ENCODE peak calls at places on chromosomes 11 and 22, in seven cellular contexts. One of them, this sample, is unnamed. For H3K9me3, the result is how much of the 10 kb centered on the place peaks cover.

GRCh38 chr22:28983788-28984441 is 77.7 kb downstream of the C22orf31 start:
- DNase-seq in fibroblast of lung: no peak
- DNase-seq in uterus: no peak
- DNase-seq in CD4-positive, alpha-beta T cell: no peak
- DNase-seq in cardiac muscle cell: peak
- DNase-seq in pancreas: no peak
- DNase-seq in colonic mucosa: no peak
- DNase-seq in this sample: peak

GRCh38 chr22:24247011-24247507 is 2.2 kb upstream of the GGT5 start:
- DNase-seq in fibroblast of lung: no peak
- DNase-seq in uterus: no peak
- DNase-seq in CD4-positive, alpha-beta T cell: no peak
- DNase-seq in cardiac muscle cell: peak
- DNase-seq in pancreas: no peak
- DNase-seq in colonic mucosa: no peak
- DNase-seq in this sample: no peak

GRCh38 chr11:10287140-10287539 is 6.9 kb downstream of the SBF2 start:
- DNase-seq in fibroblast of lung: no peak
- DNase-seq in uterus: no peak
- DNase-seq in CD4-positive, alpha-beta T cell: no peak
- DNase-seq in cardiac muscle cell: no peak
- DNase-seq in pancreas: no peak
- DNase-seq in colonic mucosa: no peak
- DNase-seq in this sample: no peak

GRCh38 chr11:3103076-3103475 is 45.9 kb upstream of the CARS1 start:
- DNase-seq in fibroblast of lung: no peak
- DNase-seq in uterus: no peak
- DNase-seq in CD4-positive, alpha-beta T cell: no peak
- DNase-seq in cardiac muscle cell: no peak
- DNase-seq in pancreas: no peak
- DNase-seq in colonic mucosa: no peak
- DNase-seq in this sample: no peak

GRCh38 chr11:40168461-40168860 is 1291.0 kb downstream of the LRRC4C start:
- DNase-seq in fibroblast of lung: peak
- DNase-seq in uterus: no peak
- DNase-seq in CD4-positive, alpha-beta T cell: no peak
- DNase-seq in cardiac muscle cell: no peak
- DNase-seq in pancreas: no peak
- DNase-seq in colonic mucosa: no peak
- DNase-seq in this sample: no peak

GRCh38 chr11:70755410-70756158 is 357.3 kb downstream of the CTTN start:
- DNase-seq in fibroblast of lung: peak
- DNase-seq in uterus: no peak
- DNase-seq in CD4-positive, alpha-beta T cell: peak
- DNase-seq in cardiac muscle cell: peak
- DNase-seq in pancreas: peak
- DNase-seq in colonic mucosa: peak
- DNase-seq in this sample: peak

GRCh38 chr11:114377612-114378267 is 22.6 kb downstream of the C11orf71 start:
- DNase-seq in fibroblast of lung: peak
- DNase-seq in uterus: no peak
- DNase-seq in CD4-positive, alpha-beta T cell: no peak
- DNase-seq in cardiac muscle cell: peak
- DNase-seq in pancreas: no peak
- DNase-seq in colonic mucosa: no peak
- DNase-seq in this sample: no peak

GRCh38 chr11:34302046-34302921 is 55.5 kb downstream of the ABTB2 start:
- DNase-seq in fibroblast of lung: peak
- DNase-seq in uterus: no peak
- DNase-seq in CD4-positive, alpha-beta T cell: no peak
- DNase-seq in cardiac muscle cell: peak
- DNase-seq in pancreas: no peak
- DNase-seq in colonic mucosa: no peak
- DNase-seq in this sample: no peak

GRCh38 chr11:46015941-46016340 is 93.5 kb downstream of the LARGE2 start:
- DNase-seq in fibroblast of lung: no peak
- DNase-seq in uterus: no peak
- DNase-seq in CD4-positive, alpha-beta T cell: no peak
- DNase-seq in cardiac muscle cell: no peak
- DNase-seq in pancreas: no peak
- DNase-seq in colonic mucosa: no peak
- DNase-seq in this sample: no peak

GRCh38 chr11:127490896-127491295 is 490.3 kb upstream of the KIRREL3 start:
- DNase-seq in fibroblast of lung: no peak
- DNase-seq in uterus: no peak
- DNase-seq in CD4-positive, alpha-beta T cell: no peak
- DNase-seq in cardiac muscle cell: no peak
- DNase-seq in pancreas: no peak
- DNase-seq in colonic mucosa: no peak
- DNase-seq in this sample: no peak

GRCh38 chr11:58043379-58043778 is 12.6 kb downstream of the OR6Q1 start:
- DNase-seq in fibroblast of lung: no peak
- DNase-seq in uterus: no peak
- DNase-seq in CD4-positive, alpha-beta T cell: no peak
- DNase-seq in cardiac muscle cell: no peak
- DNase-seq in pancreas: no peak
- DNase-seq in colonic mucosa: no peak
- DNase-seq in this sample: peak

GRCh38 chr11:79438631-79439429 is 2.0 kb downstream of the TENM4 start:
- DNase-seq in fibroblast of lung: peak
- DNase-seq in uterus: peak
- DNase-seq in CD4-positive, alpha-beta T cell: no peak
- DNase-seq in cardiac muscle cell: peak
- DNase-seq in pancreas: peak
- DNase-seq in colonic mucosa: peak
- DNase-seq in this sample: peak

GRCh38 chr11:123525511-123525918 is 95.4 kb downstream of the GRAMD1B start:
- DNase-seq in fibroblast of lung: no peak
- DNase-seq in uterus: no peak
- DNase-seq in CD4-positive, alpha-beta T cell: no peak
- DNase-seq in cardiac muscle cell: no peak
- DNase-seq in pancreas: no peak
- DNase-seq in colonic mucosa: no peak
- DNase-seq in this sample: no peak

GRCh38 chr11:70863186-70863585 is 389.2 kb downstream of the SHANK2 start:
- DNase-seq in fibroblast of lung: no peak
- DNase-seq in uterus: no peak
- DNase-seq in CD4-positive, alpha-beta T cell: no peak
- DNase-seq in cardiac muscle cell: no peak
- DNase-seq in pancreas: no peak
- DNase-seq in colonic mucosa: no peak
- DNase-seq in this sample: no peak

GRCh38 chr11:135069884-135070283 is 657.8 kb upstream of the B3GAT1 start:
- DNase-seq in fibroblast of lung: peak
- DNase-seq in uterus: no peak
- DNase-seq in CD4-positive, alpha-beta T cell: no peak
- DNase-seq in cardiac muscle cell: no peak
- DNase-seq in pancreas: no peak
- DNase-seq in colonic mucosa: no peak
- DNase-seq in this sample: no peak

GRCh38 chr11:123166095-123166559 is 28.9 kb downstream of the CLMP start:
- DNase-seq in fibroblast of lung: peak
- DNase-seq in uterus: peak
- DNase-seq in CD4-positive, alpha-beta T cell: no peak
- DNase-seq in cardiac muscle cell: peak
- DNase-seq in pancreas: no peak
- DNase-seq in colonic mucosa: peak
- DNase-seq in this sample: peak

GRCh38 chr11:82995754-82996398 is 75.8 kb downstream of the RAB30 start:
- DNase-seq in fibroblast of lung: peak
- DNase-seq in uterus: no peak
- DNase-seq in CD4-positive, alpha-beta T cell: no peak
- DNase-seq in cardiac muscle cell: peak
- DNase-seq in pancreas: no peak
- DNase-seq in colonic mucosa: no peak
- DNase-seq in this sample: no peak

GRCh38 chr22:41565403-41566054 is 4.7 kb downstream of the CSDC2 start:
- DNase-seq in fibroblast of lung: peak
- DNase-seq in uterus: peak
- DNase-seq in CD4-positive, alpha-beta T cell: no peak
- DNase-seq in cardiac muscle cell: peak
- DNase-seq in pancreas: no peak
- DNase-seq in colonic mucosa: no peak
- DNase-seq in this sample: no peak

GRCh38 chr22:38383417-38383816 is 66.2 kb upstream of the CSNK1E start:
- DNase-seq in fibroblast of lung: no peak
- DNase-seq in uterus: no peak
- DNase-seq in CD4-positive, alpha-beta T cell: no peak
- DNase-seq in cardiac muscle cell: no peak
- DNase-seq in pancreas: no peak
- DNase-seq in colonic mucosa: no peak
- DNase-seq in this sample: no peak

GRCh38 chr11:64519541-64519940 is 71.5 kb upstream of the SLC22A12 start:
- DNase-seq in fibroblast of lung: no peak
- DNase-seq in uterus: no peak
- DNase-seq in CD4-positive, alpha-beta T cell: no peak
- DNase-seq in cardiac muscle cell: no peak
- DNase-seq in pancreas: no peak
- DNase-seq in colonic mucosa: no peak
- DNase-seq in this sample: no peak

GRCh38 chr22:20393705-20394476 is at the start of gene ZNF74:
- DNase-seq in fibroblast of lung: peak
- DNase-seq in uterus: peak
- DNase-seq in CD4-positive, alpha-beta T cell: peak
- DNase-seq in cardiac muscle cell: peak
- DNase-seq in pancreas: peak
- DNase-seq in colonic mucosa: peak
- DNase-seq in this sample: peak

GRCh38 chr22:47396515-47396914 is 634.1 kb downstream of the TBC1D22A start:
- DNase-seq in fibroblast of lung: no peak
- DNase-seq in uterus: no peak
- DNase-seq in CD4-positive, alpha-beta T cell: no peak
- DNase-seq in cardiac muscle cell: no peak
- DNase-seq in pancreas: no peak
- DNase-seq in colonic mucosa: no peak
- DNase-seq in this sample: no peak
- H3K9me3 ChIP-seq in fibroblast of lung: under half
- H3K9me3 ChIP-seq in uterus: under half
- H3K9me3 ChIP-seq in CD4-positive, alpha-beta T cell: under half
- H3K9me3 ChIP-seq in cardiac muscle cell: under half
- H3K9me3 ChIP-seq in pancreas: under half
- H3K9me3 ChIP-seq in colonic mucosa: under half
- H3K9me3 ChIP-seq in this sample: under half

GRCh38 chr11:119472186-119472855 is 49.3 kb upstream of the THY1 start:
- DNase-seq in fibroblast of lung: peak
- DNase-seq in uterus: no peak
- DNase-seq in CD4-positive, alpha-beta T cell: no peak
- DNase-seq in cardiac muscle cell: peak
- DNase-seq in pancreas: no peak
- DNase-seq in colonic mucosa: no peak
- DNase-seq in this sample: no peak

GRCh38 chr11:119473901-119474681 is 51.1 kb upstream of the THY1 start:
- DNase-seq in fibroblast of lung: no peak
- DNase-seq in uterus: no peak
- DNase-seq in CD4-positive, alpha-beta T cell: no peak
- DNase-seq in cardiac muscle cell: no peak
- DNase-seq in pancreas: no peak
- DNase-seq in colonic mucosa: no peak
- DNase-seq in this sample: no peak

GRCh38 chr11:119471329-119471728 is 48.4 kb upstream of the THY1 start:
- DNase-seq in fibroblast of lung: no peak
- DNase-seq in uterus: no peak
- DNase-seq in CD4-positive, alpha-beta T cell: no peak
- DNase-seq in cardiac muscle cell: no peak
- DNase-seq in pancreas: no peak
- DNase-seq in colonic mucosa: no peak
- DNase-seq in this sample: no peak

GRCh38 chr11:119473226-119473625 is 50.3 kb upstream of the THY1 start:
- DNase-seq in fibroblast of lung: no peak
- DNase-seq in uterus: no peak
- DNase-seq in CD4-positive, alpha-beta T cell: no peak
- DNase-seq in cardiac muscle cell: no peak
- DNase-seq in pancreas: no peak
- DNase-seq in colonic mucosa: no peak
- DNase-seq in this sample: no peak

GRCh38 chr11:119472856-119473222 is 49.9 kb upstream of the THY1 start:
- DNase-seq in fibroblast of lung: no peak
- DNase-seq in uterus: no peak
- DNase-seq in CD4-positive, alpha-beta T cell: no peak
- DNase-seq in cardiac muscle cell: no peak
- DNase-seq in pancreas: no peak
- DNase-seq in colonic mucosa: no peak
- DNase-seq in this sample: no peak
- TF ChIP-seq CTCF in fibroblast of lung: no peak
- TF ChIP-seq CTCF in uterus: no peak
- TF ChIP-seq CTCF in CD4-positive, alpha-beta T cell: no peak
- TF ChIP-seq CTCF in cardiac muscle cell: no peak
- TF ChIP-seq CTCF in pancreas: no peak
- TF ChIP-seq CTCF in colonic mucosa: no peak
- TF ChIP-seq CTCF in this sample: no peak

GRCh38 chr22:48644108-48644507 is 1183.6 kb downstream of the BRD1 start:
- DNase-seq in fibroblast of lung: peak
- DNase-seq in uterus: no peak
- DNase-seq in CD4-positive, alpha-beta T cell: no peak
- DNase-seq in cardiac muscle cell: no peak
- DNase-seq in pancreas: no peak
- DNase-seq in colonic mucosa: no peak
- DNase-seq in this sample: no peak

GRCh38 chr22:48643066-48643731 is 1184.5 kb downstream of the BRD1 start:
- DNase-seq in fibroblast of lung: no peak
- DNase-seq in uterus: no peak
- DNase-seq in CD4-positive, alpha-beta T cell: no peak
- DNase-seq in cardiac muscle cell: no peak
- DNase-seq in pancreas: no peak
- DNase-seq in colonic mucosa: no peak
- DNase-seq in this sample: no peak

GRCh38 chr22:48646216-48646925 is 1181.3 kb downstream of the BRD1 start:
- DNase-seq in fibroblast of lung: no peak
- DNase-seq in uterus: no peak
- DNase-seq in CD4-positive, alpha-beta T cell: no peak
- DNase-seq in cardiac muscle cell: no peak
- DNase-seq in pancreas: no peak
- DNase-seq in colonic mucosa: no peak
- DNase-seq in this sample: no peak

GRCh38 chr22:48645766-48646165 is 1181.9 kb downstream of the BRD1 start:
- DNase-seq in fibroblast of lung: no peak
- DNase-seq in uterus: no peak
- DNase-seq in CD4-positive, alpha-beta T cell: no peak
- DNase-seq in cardiac muscle cell: no peak
- DNase-seq in pancreas: no peak
- DNase-seq in colonic mucosa: no peak
- DNase-seq in this sample: no peak

DNA sequence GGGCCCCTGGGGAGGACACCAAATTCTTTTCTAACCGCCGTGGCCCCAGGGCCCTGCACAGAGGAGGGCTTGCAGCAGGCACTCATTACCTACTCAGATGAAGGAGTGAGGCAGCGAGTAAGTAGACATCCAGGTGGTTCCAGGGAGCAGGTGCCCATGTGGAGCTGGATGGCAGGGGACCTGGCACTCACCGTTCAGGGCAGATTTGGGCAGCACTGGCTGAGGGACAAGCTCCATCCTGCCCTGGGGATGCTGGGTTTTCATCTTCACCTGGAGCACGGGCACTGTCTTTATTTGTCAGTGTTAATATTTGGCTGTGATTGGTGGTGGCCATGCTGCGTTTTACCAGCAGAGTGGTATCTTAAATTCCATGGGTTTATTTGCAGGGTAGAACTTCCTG is 1182.7 kb downstream of the BRD1 start:
- DNase-seq in fibroblast of lung: no peak
- DNase-seq in uterus: no peak
- DNase-seq in CD4-positive, alpha-beta T cell: no peak
- DNase-seq in cardiac muscle cell: no peak
- DNase-seq in pancreas: no peak
- DNase-seq in colonic mucosa: no peak
- DNase-seq in this sample: no peak
- H3K9me3 ChIP-seq in fibroblast of lung: under half
- H3K9me3 ChIP-seq in uterus: under half
- H3K9me3 ChIP-seq in CD4-positive, alpha-beta T cell: under half
- H3K9me3 ChIP-seq in cardiac muscle cell: under half
- H3K9me3 ChIP-seq in pancreas: under half
- H3K9me3 ChIP-seq in colonic mucosa: under half
- H3K9me3 ChIP-seq in this sample: under half

GRCh38 chr11:126265801-126266200 is 2.9 kb downstream of the SRPRA start:
- DNase-seq in fibroblast of lung: peak
- DNase-seq in uterus: no peak
- DNase-seq in CD4-positive, alpha-beta T cell: no peak
- DNase-seq in cardiac muscle cell: peak
- DNase-seq in pancreas: no peak
- DNase-seq in colonic mucosa: no peak
- DNase-seq in this sample: no peak
- TF ChIP-seq CTCF in fibroblast of lung: no peak
- TF ChIP-seq CTCF in uterus: no peak
- TF ChIP-seq CTCF in CD4-positive, alpha-beta T cell: no peak
- TF ChIP-seq CTCF in cardiac muscle cell: no peak
- TF ChIP-seq CTCF in pancreas: no peak
- TF ChIP-seq CTCF in colonic mucosa: no peak
- TF ChIP-seq CTCF in this sample: no peak

This sample was measured in thyroid gland.